ENCODE peak calls at places on chromosomes 2 and 18, in eight cellular contexts. Y, X, A, R, I, E, J and F are unnamed samples.

GRCh38 chr2:168538534-168538933 is 82.5 kb downstream of the CERS6 start:
- DNase-seq in E (no peak), I (peak), X (peak), A (peak), J (no peak), R (no peak), Y (no peak), F (no peak)

GRCh38 chr2:79887747-79888374 is 375.0 kb downstream of the CTNNA2 start:
- DNase-seq in J (no peak), I (peak), Y (no peak), X (peak), E (no peak), A (peak), R (peak), F (peak)

GRCh38 chr2:6896930-6897759 is 19.6 kb downstream of the RSAD2 start:
- DNase-seq in A (peak), I (peak), X (peak), Y (no peak), R (peak), E (no peak), J (no peak), F (peak)

GRCh38 chr18:80233201-80233835 is 14.0 kb downstream of the PARD6G start:
- DNase-seq in Y (no peak), R (no peak), I (no peak), X (no peak), A (no peak), J (no peak), E (no peak), F (no peak)

GRCh38 chr18:62436636-62437519 is 85.9 kb upstream of the ZCCHC2 start:
- DNase-seq in R (no peak), I (peak), E (peak), A (peak), Y (peak), J (peak), X (peak), F (peak)

GRCh38 chr2:105274046-105274445 is 32.5 kb downstream of the GPR45 start:
- DNase-seq in I (no peak), J (no peak), E (no peak), A (peak), R (no peak), X (no peak), Y (no peak), F (no peak)

GRCh38 chr2:74789278-74789677 is 44.6 kb upstream of the HK2 start:
- DNase-seq in A (no peak), E (no peak), I (no peak), J (no peak), X (no peak), R (no peak), Y (no peak), F (no peak)

GRCh38 chr2:200781626-200782025 is 30.1 kb upstream of the BZW1 start:
- DNase-seq in J (no peak), Y (no peak), A (no peak), R (no peak), E (no peak), I (no peak), X (peak), F (no peak)

GRCh38 chr2:61967262-61967661 is 61.8 kb downstream of the COMMD1 start:
- DNase-seq in E (no peak), Y (no peak), I (no peak), X (no peak), J (no peak), A (peak), R (no peak), F (peak)

GRCh38 chr2:179814050-179814449 is 47.4 kb downstream of the ZNF385B start:
- DNase-seq in A (no peak), I (no peak), E (no peak), J (no peak), Y (no peak), R (no peak), X (no peak), F (no peak)

GRCh38 chr18:45014047-45014501 is 333.4 kb downstream of the SETBP1 start:
- DNase-seq in I (peak), A (peak), E (no peak), X (peak), Y (no peak), R (no peak), J (peak), F (peak)

GRCh38 chr2:26088038-26088643 is 54.3 kb downstream of the RAB10 start:
- DNase-seq in J (no peak), A (peak), E (no peak), R (peak), I (peak), X (no peak), Y (no peak), F (peak)

GRCh38 chr2:233098615-233099014 is 38.5 kb downstream of the INPP5D start:
- DNase-seq in E (no peak), R (no peak), A (peak), Y (peak), X (no peak), I (peak), J (no peak), F (peak)
- TF ChIP-seq CTCF in E (peak), R (peak), A (peak), Y (no peak), X (no peak), I (peak), J (no peak), F (peak)

GRCh38 chr2:231667096-231667427 is 41.3 kb upstream of the PTMA start:
- DNase-seq in X (no peak), J (no peak), E (no peak), I (no peak), Y (no peak), R (no peak), A (no peak), F (no peak)
- H3K4me3 ChIP-seq in X (peak), J (peak), E (peak), I (peak), Y (no peak), R (peak), A (no peak), F (peak)

DNA sequence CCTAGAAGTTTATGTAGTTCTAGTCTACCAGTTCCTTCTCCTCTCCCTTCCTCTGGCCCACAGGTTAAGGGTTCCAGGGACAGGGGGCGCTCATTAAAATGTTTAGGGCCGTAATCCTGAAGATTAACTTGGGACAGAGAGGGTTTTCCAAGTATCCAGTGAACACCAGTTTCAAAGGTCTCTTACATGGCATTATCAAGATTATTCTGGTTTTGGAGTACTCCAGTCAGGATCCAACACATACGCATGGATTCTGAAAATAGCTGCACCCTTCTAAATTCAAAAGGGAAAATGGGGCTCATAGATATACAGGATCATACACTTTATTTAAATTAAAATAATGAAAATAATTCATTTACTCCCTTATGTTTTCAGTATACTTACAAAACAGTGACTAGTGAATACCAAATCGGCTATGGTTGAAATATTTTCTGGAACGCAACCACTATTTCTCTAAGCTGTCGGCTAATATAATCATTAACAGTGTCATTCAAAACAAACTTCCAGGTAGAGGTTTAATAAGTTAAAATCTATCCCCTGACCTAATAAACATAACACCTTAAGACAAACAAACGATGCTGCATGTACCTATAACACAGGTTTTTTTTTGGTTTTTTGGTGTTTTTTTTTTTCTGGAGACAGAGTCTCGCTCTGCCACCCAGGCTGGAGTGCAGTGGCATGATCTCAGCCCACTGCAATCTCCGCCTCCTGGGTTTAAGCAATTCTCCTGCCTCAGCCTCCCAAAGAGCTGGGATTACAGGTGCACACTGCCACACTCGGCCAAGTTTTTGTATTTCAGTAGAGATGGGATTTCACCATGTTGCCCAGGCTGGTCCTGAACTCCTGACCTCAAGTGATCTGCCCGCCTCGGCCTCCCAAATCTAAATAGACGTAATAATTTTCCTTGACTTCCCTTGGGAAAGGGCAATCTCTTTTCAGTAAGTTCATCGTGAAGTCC is 44.7 kb downstream of the MGAT4A start:
- DNase-seq in J (no peak), I (no peak), X (no peak), E (no peak), R (no peak), A (no peak), Y (no peak), F (no peak)
- TF ChIP-seq CTCF in J (no peak), I (no peak), X (no peak), E (no peak), R (no peak), A (no peak), Y (no peak), F (no peak)

DNA sequence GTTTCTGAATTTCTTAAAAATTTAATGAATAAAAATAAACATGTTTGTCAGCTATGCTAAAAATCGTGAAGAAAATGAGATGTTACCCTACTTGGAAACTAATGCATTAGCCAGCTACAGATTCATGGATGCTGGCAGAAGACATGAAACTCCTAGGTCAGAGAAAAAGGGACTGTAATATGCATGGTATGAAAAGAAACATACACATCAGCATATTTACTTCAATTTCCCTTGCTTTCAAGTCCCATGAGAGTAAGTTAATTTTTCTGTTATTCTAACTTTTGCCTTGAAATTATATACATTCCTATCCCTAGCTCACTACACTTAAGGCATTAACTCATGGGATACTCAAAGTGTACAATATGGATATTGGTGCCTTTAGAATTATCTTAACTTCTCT is 2041.4 kb upstream of the LRRTM1 start:
- DNase-seq in X (no peak), Y (no peak), R (no peak), E (no peak), A (no peak), J (no peak), I (no peak), F (no peak)
- H3K4me3 ChIP-seq in X (no peak), Y (no peak), R (no peak), E (no peak), A (no peak), J (no peak), I (no peak), F (no peak)

DNA sequence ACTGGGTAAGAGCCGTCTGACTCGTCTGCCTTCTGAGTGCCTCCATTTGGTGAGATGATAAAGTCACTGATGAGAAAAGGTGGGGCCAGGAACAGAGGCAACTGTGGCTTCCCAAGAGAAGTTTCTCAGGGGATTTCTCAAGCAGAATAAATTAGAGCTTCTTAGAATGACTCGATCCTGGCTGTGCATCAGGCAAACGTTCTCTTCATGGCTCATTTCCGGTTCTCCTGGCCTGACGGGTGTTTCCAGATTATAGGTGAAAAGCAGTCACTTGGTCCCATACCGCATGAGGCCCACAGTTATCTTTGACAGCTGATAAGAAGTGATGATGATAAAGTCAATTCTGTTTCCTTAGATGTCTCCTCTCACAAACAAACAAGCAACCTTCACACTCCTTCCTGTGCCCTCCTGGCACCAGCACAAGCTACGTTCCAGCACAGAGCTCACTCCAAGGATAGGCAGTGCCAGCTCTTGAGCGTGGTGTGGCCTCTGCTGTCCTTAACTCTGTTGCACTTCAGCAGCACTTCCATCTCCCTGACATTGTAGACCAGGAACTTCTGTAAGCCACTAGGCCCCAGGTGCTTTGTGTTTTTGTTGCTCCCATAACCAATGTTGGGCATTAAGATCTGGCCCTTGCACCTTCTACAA is 37.8 kb upstream of the KCNF1 start:
- DNase-seq in Y (no peak), R (no peak), J (no peak), I (no peak), A (no peak), X (peak), E (no peak), F (no peak)
- TF ChIP-seq CTCF in Y (no peak), R (no peak), J (no peak), I (no peak), A (no peak), X (no peak), E (no peak), F (no peak)

GRCh38 chr2:102801858-102802699 is 40.2 kb downstream of the TMEM182 start:
- DNase-seq in A (no peak), J (no peak), Y (no peak), X (no peak), I (no peak), E (no peak), R (no peak), F (no peak)
- H3K4me3 ChIP-seq in A (no peak), J (no peak), Y (no peak), X (no peak), I (no peak), E (no peak), R (no peak), F (no peak)

DNA sequence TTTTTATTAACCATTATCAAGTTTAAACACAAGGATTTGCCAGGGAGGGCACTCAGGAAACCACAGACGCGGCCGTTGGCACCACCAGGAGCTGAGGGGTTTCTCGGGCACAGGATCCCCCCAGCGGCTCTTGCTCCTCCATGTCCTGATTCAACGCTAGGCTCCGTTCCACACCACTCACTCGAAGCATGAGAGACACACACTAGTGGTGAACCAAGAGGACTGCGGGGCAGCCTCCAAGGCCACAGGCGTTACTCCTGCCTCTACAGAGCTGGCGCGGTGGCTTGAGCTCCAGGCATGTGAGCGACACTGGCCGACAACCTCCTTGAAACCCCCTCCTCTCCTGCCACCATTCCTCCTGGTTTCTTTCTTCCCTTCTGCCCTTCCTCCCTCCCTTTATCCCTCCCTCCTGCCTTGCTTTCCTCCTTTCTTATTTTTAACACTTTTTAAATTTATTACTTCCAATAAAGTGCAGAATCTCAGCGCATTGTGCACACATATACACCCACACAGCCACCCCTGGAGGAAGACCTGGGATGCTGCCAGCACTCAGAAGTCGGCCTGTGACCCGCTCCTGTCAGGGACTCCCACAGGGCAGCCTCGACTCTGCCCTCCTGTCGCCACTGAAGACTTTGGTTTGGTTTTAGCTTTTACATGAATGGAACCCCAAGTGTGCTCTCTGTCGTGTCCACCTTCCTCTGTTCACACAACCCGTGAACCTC is 21.7 kb downstream of the COX7A2L start:
- DNase-seq in R (no peak), Y (no peak), A (no peak), X (no peak), I (no peak), E (no peak), J (no peak), F (no peak)
- TF ChIP-seq CTCF in R (no peak), Y (no peak), A (peak), X (no peak), I (no peak), E (no peak), J (no peak), F (no peak)